ENCODE peak calls at places on chromosomes 2 and 18, in seven cellular contexts. Z is IMR-90, B is esophagus squamous epithelium, D is heart left ventricle, O is endothelial cell of umbilical vein, R is PC-3, M is SJSA1. W is an unnamed sample.

GRCh38 chr2:140589273-140589672 is 1541.5 kb downstream of the LRP1B start:
- DNase-seq in R (peak), D (no peak), B (no peak), O (no peak), M (no peak), Z (no peak), W (no peak)

GRCh38 chr2:71793965-71794364 is 340.6 kb downstream of the DYSF start:
- DNase-seq in M (no peak), D (no peak), B (no peak), O (no peak), Z (no peak), R (no peak), W (no peak)

GRCh38 chr2:14072338-14072737 is 560.2 kb upstream of the LRATD1 start:
- DNase-seq in M (no peak), R (peak), O (no peak), Z (no peak), D (no peak), B (no peak), W (peak)

GRCh38 chr18:48841381-48842258 is 109.1 kb downstream of the SMAD7 start:
- DNase-seq in D (peak), R (no peak), Z (peak), M (no peak), B (no peak), O (peak), W (no peak)

GRCh38 chr2:27211241-27211942 is 449 bp upstream of the ATRAID start:
- DNase-seq in B (no peak), D (peak), R (no peak), M (peak), O (peak), Z (no peak), W (peak)

GRCh38 chr2:126399001-126399400 is 257.0 kb upstream of the GYPC start:
- DNase-seq in Z (no peak), M (no peak), B (no peak), R (no peak), D (no peak), O (no peak), W (no peak)

GRCh38 chr2:129641371-129641770 is 338.1 kb upstream of the RAB6C start:
- DNase-seq in D (no peak), M (no peak), O (no peak), B (no peak), Z (no peak), R (no peak), W (no peak)

GRCh38 chr2:218465987-218466633 is 47.2 kb downstream of the VIL1 start:
- DNase-seq in Z (peak), D (no peak), B (no peak), M (peak), R (peak), O (peak), W (peak)

GRCh38 chr18:24514439-24514838 is 54.0 kb downstream of the HRH4 start:
- DNase-seq in O (peak), D (no peak), Z (peak), M (peak), B (no peak), R (peak), W (peak)

GRCh38 chr2:118774458-118775133 is 72.9 kb downstream of the EN1 start:
- DNase-seq in R (peak), M (peak), Z (peak), B (no peak), O (peak), D (peak), W (peak)

GRCh38 chr18:47748093-47748796 is 182.2 kb downstream of the SMAD2 start:
- DNase-seq in O (no peak), B (no peak), R (no peak), D (no peak), M (no peak), Z (no peak), W (no peak)

GRCh38 chr18:55982992-55983391 is 395.0 kb upstream of the TCF4 start:
- DNase-seq in R (peak), O (peak), D (no peak), B (no peak), M (peak), Z (peak), W (no peak)

GRCh38 chr2:176176233-176176632 is 12.2 kb upstream of the HOXD1 start:
- DNase-seq in O (no peak), M (no peak), R (no peak), Z (no peak), D (no peak), B (no peak), W (no peak)

GRCh38 chr2:37526856-37527255 is 144.6 kb downstream of the CDC42EP3 start:
- DNase-seq in Z (no peak), M (no peak), D (no peak), O (no peak), R (no peak), B (no peak), W (no peak)

GRCh38 chr2:20618886-20619521 is 31.9 kb downstream of the HS1BP3 start:
- DNase-seq in Z (no peak), B (no peak), R (no peak), D (no peak), M (no peak), O (no peak), W (no peak)

GRCh38 chr2:31108887-31109286 is 29.4 kb downstream of the GALNT14 start:
- DNase-seq in O (no peak), Z (no peak), B (no peak), D (no peak), R (no peak), M (no peak), W (peak)

GRCh38 chr2:216408426-216409315 is 3.6 kb upstream of the SMARCAL1 start:
- DNase-seq in O (no peak), M (no peak), Z (no peak), B (no peak), D (no peak), R (no peak), W (no peak)

GRCh38 chr2:11121099-11121822 is 34.0 kb upstream of the SLC66A3 start:
- DNase-seq in B (no peak), O (no peak), D (no peak), M (no peak), Z (peak), R (no peak), W (no peak)

GRCh38 chr2:229089806-229090205 is 181.3 kb downstream of the PID1 start:
- DNase-seq in R (no peak), O (no peak), M (no peak), Z (no peak), B (no peak), D (no peak), W (no peak)

GRCh38 chr2:10521891-10522448 is 73.8 kb upstream of the ODC1 start:
- DNase-seq in M (no peak), B (no peak), D (no peak), R (no peak), Z (no peak), O (no peak), W (no peak)

GRCh38 chr2:70469435-70469834 is 84.2 kb downstream of the TGFA start:
- DNase-seq in Z (no peak), M (no peak), R (no peak), O (no peak), B (no peak), D (no peak), W (no peak)

GRCh38 chr2:158719411-158719810 is 75.7 kb upstream of the DAPL1 start:
- DNase-seq in R (no peak), B (no peak), M (no peak), O (no peak), D (no peak), Z (no peak), W (no peak)

GRCh38 chr2:1487758-1488715 is 74.8 kb downstream of the TPO start:
- DNase-seq in M (no peak), R (no peak), O (no peak), Z (no peak), B (no peak), D (no peak), W (no peak)

GRCh38 chr2:110770696-110771425 is 38.5 kb downstream of the ACOXL start:
- DNase-seq in B (no peak), D (peak), R (peak), M (no peak), Z (peak), O (no peak), W (peak)

GRCh38 chr2:152243723-152244122 is 68.2 kb upstream of the STAM2 start:
- DNase-seq in D (no peak), B (no peak), M (no peak), R (no peak), Z (no peak), O (peak), W (no peak)
- H3K27ac ChIP-seq in D (no peak), B (no peak), M (no peak), R (no peak), Z (no peak), O (no peak), W (no peak)

DNA sequence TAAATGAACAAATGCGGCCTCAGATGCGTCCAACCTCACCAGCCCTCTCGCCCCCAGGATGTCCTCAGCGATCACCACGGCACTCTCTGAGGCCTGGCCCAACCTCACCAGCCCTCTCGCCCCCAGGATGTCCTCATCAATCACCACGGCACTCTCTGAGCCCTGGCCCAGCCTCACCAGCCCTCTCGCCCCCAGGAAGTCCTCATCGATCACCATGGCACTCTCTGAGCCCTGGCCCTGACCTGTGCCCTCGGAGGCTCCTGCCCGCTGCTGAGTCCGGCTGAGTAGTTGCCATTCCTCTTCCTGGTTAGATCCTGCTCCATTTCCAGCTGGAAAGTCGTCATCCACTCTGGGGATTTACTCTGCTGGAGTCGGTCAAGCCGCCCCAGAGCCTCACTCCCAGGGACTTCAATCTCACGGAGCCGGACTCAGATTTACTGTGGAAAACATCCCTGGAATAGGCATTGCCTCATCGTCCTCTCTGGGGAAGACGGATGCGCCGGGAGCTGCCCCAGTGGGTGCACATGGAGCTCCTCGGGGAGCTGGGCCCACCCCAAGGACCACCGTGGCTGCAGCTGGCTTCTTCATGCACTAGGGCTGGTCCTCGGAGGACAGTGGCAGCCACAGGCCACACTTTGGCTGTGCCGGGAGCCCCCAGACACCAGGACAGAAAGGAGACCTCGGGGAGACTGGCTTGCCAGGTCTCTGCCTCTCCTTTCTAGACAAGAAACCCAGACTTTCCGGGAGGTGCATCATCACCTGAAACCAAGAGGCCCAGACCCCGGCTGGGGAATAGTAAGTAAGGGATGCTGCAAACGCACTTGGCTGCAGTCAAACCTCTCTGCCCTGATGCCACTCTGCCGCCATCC is 230.6 kb downstream of the EIPR1 start:
- DNase-seq in D (no peak), B (no peak), Z (no peak), R (no peak), M (no peak), O (no peak), W (no peak)
- H3K27ac ChIP-seq in D (no peak), B (no peak), Z (no peak), R (no peak), M (no peak), O (no peak), W (no peak)

GRCh38 chr18:57913686-57914085 is 110.6 kb upstream of the ATP8B1 start:
- DNase-seq in Z (no peak), B (no peak), D (no peak), M (no peak), R (no peak), O (no peak), W (no peak)
- H3K27ac ChIP-seq in Z (no peak), B (no peak), D (no peak), M (no peak), R (no peak), O (no peak), W (no peak)

GRCh38 chr18:10928971-10929373 is 220.4 kb downstream of the PIEZO2 start:
- DNase-seq in D (no peak), R (no peak), O (no peak), M (peak), B (no peak), Z (peak), W (peak)
- H3K27ac ChIP-seq in D (no peak), R (no peak), O (no peak), M (peak), B (no peak), Z (peak), W (no peak)

GRCh38 chr2:168224346-168224745 is 23.0 kb downstream of the STK39 start:
- DNase-seq in B (no peak), Z (no peak), R (no peak), M (no peak), D (no peak), O (no peak), W (no peak)
- H3K27ac ChIP-seq in B (no peak), Z (no peak), R (no peak), M (no peak), D (no peak), O (no peak), W (no peak)

DNA sequence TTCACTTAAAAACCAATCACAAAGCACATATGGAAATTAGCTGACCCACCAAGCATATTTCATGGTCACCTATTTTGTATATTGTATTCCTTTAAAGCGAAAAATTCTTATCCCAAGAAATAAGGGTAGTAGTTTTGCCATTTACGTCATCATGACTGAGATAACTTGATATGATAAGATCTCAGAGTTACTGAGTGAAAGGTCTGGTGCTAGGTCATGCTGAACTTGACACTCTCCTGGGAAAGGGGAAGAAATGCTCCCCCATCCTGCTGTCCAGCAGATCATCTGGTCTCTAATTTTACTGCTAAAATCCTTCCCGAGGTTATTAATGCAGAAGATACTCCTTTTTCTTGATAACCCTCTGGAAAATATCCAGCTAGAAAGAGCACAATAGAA is 78.3 kb downstream of the BCL2 start:
- DNase-seq in R (no peak), M (no peak), D (no peak), B (no peak), O (no peak), Z (no peak), W (no peak)
- H3K27ac ChIP-seq in R (no peak), M (no peak), D (no peak), B (no peak), O (no peak), Z (no peak), W (no peak)

GRCh38 chr2:47509250-47509649 is 106.3 kb downstream of the MSH2 start:
- DNase-seq in R (no peak), B (no peak), D (no peak), M (no peak), O (peak), Z (no peak), W (no peak)
- H3K27ac ChIP-seq in R (no peak), B (no peak), D (no peak), M (no peak), O (no peak), Z (no peak), W (no peak)